ENCODE peak calls at places on chromosomes 13 and 19, in four cellular contexts. One of them, this sample, is unnamed.

GRCh38 chr19:7505682-7506384 is 10.1 kb upstream of the ZNF358 start:
- DNase-seq in adrenal gland: no peak
- DNase-seq in SK-N-SH: peak; percentile 95
- DNase-seq in PC-9: no peak
- DNase-seq in this sample: no peak

GRCh38 chr19:48934837-48935236 is 1.3 kb downstream of the DHDH start:
- DNase-seq in adrenal gland: no peak
- DNase-seq in SK-N-SH: no peak
- DNase-seq in PC-9: no peak
- DNase-seq in this sample: no peak

GRCh38 chr19:45528149-45528743 is 21.0 kb downstream of the VASP start:
- DNase-seq in adrenal gland: peak; percentile 71
- DNase-seq in SK-N-SH: no peak
- DNase-seq in PC-9: peak; percentile 99
- DNase-seq in this sample: no peak

GRCh38 chr19:2034729-2035589 is 16.1 kb downstream of the MKNK2 start:
- DNase-seq in adrenal gland: peak; percentile 74
- DNase-seq in SK-N-SH: peak; percentile 90
- DNase-seq in PC-9: peak; percentile 82
- DNase-seq in this sample: no peak

GRCh38 chr19:17456127-17456526 is 4.6 kb downstream of the NXNL1 start:
- DNase-seq in adrenal gland: no peak
- DNase-seq in SK-N-SH: no peak
- DNase-seq in PC-9: no peak
- DNase-seq in this sample: no peak

GRCh38 chr13:52737900-52738299 is 1.7 kb downstream of the CNMD start:
- DNase-seq in adrenal gland: no peak
- DNase-seq in SK-N-SH: peak; percentile 33
- DNase-seq in PC-9: no peak
- DNase-seq in this sample: no peak

GRCh38 chr13:44040754-44041100 is 161.0 kb downstream of the LACC1 start:
- DNase-seq in adrenal gland: no peak
- DNase-seq in SK-N-SH: no peak
- DNase-seq in PC-9: no peak
- DNase-seq in this sample: no peak

GRCh38 chr13:96068729-96069128 is 15.5 kb upstream of the UGGT2 start:
- DNase-seq in adrenal gland: no peak
- DNase-seq in SK-N-SH: no peak
- DNase-seq in PC-9: no peak
- DNase-seq in this sample: no peak

GRCh38 chr19:11437955-11438354 is 2.5 kb downstream of the PRKCSH start:
- DNase-seq in adrenal gland: no peak
- DNase-seq in SK-N-SH: no peak
- DNase-seq in PC-9: no peak
- DNase-seq in this sample: no peak

GRCh38 chr13:67069117-67069767 is 160.9 kb downstream of the PCDH9 start:
- DNase-seq in adrenal gland: no peak
- DNase-seq in SK-N-SH: no peak
- DNase-seq in PC-9: no peak
- DNase-seq in this sample: no peak

GRCh38 chr13:97879646-97880297 is 73.7 kb upstream of the IPO5 start:
- DNase-seq in adrenal gland: no peak
- DNase-seq in SK-N-SH: no peak
- DNase-seq in PC-9: peak; percentile 76
- DNase-seq in this sample: peak; percentile 78

GRCh38 chr19:7366701-7367420 is 18.1 kb downstream of the ARHGEF18 start:
- DNase-seq in adrenal gland: no peak
- DNase-seq in SK-N-SH: no peak
- DNase-seq in PC-9: peak; percentile 66
- DNase-seq in this sample: no peak

GRCh38 chr13:90281709-90282108 is 1065.8 kb upstream of the MIR17HG start:
- DNase-seq in adrenal gland: no peak
- DNase-seq in SK-N-SH: no peak
- DNase-seq in PC-9: no peak
- DNase-seq in this sample: no peak

GRCh38 chr13:58452123-58452623 is 820.6 kb downstream of the PCDH17 start:
- DNase-seq in adrenal gland: no peak
- DNase-seq in SK-N-SH: no peak
- DNase-seq in PC-9: no peak
- DNase-seq in this sample: no peak

GRCh38 chr19:44141191-44142013 is at the start of gene ZNF234:
- DNase-seq in adrenal gland: peak; percentile 87
- DNase-seq in SK-N-SH: peak; percentile 88
- DNase-seq in PC-9: peak; percentile 50
- DNase-seq in this sample: peak; percentile 67

GRCh38 chr13:43865892-43866291 is 13.6 kb downstream of the CCDC122 start:
- DNase-seq in adrenal gland: no peak
- DNase-seq in SK-N-SH: no peak
- DNase-seq in PC-9: peak; percentile 36
- DNase-seq in this sample: peak; percentile 39

GRCh38 chr13:80273717-80274116 is 67.2 kb downstream of the SPRY2 start:
- DNase-seq in adrenal gland: no peak
- DNase-seq in SK-N-SH: no peak
- DNase-seq in PC-9: no peak
- DNase-seq in this sample: no peak

GRCh38 chr19:49988433-49988832 is 27.5 kb upstream of the SIGLEC11 start:
- DNase-seq in adrenal gland: no peak
- DNase-seq in SK-N-SH: no peak
- DNase-seq in PC-9: no peak
- DNase-seq in this sample: peak; percentile 21

GRCh38 chr13:99436686-99437416 is 64.4 kb upstream of the TM9SF2 start:
- DNase-seq in adrenal gland: peak; percentile 79
- DNase-seq in SK-N-SH: peak; percentile 86
- DNase-seq in PC-9: peak; percentile 73
- DNase-seq in this sample: peak; percentile 72

GRCh38 chr13:36297259-36297599 is 385 bp downstream of the CCDC169 start:
- DNase-seq in adrenal gland: no peak
- DNase-seq in SK-N-SH: no peak
- DNase-seq in PC-9: peak; percentile 38
- DNase-seq in this sample: no peak

GRCh38 chr19:40741527-40742390 is 8.5 kb downstream of the ACTMAP start:
- DNase-seq in adrenal gland: no peak
- DNase-seq in SK-N-SH: no peak
- DNase-seq in PC-9: no peak
- DNase-seq in this sample: no peak

GRCh38 chr19:49327878-49328544 is 3.0 kb upstream of the SLC6A16 start:
- DNase-seq in adrenal gland: no peak
- DNase-seq in SK-N-SH: no peak
- DNase-seq in PC-9: no peak
- DNase-seq in this sample: no peak

GRCh38 chr13:27036236-27036981 is 135.2 kb downstream of the USP12 start:
- DNase-seq in adrenal gland: no peak
- DNase-seq in SK-N-SH: no peak
- DNase-seq in PC-9: no peak
- DNase-seq in this sample: no peak

GRCh38 chr13:20136781-20137703 is 23.8 kb downstream of the GJA3 start:
- DNase-seq in adrenal gland: no peak
- DNase-seq in SK-N-SH: peak; percentile 75
- DNase-seq in PC-9: no peak
- DNase-seq in this sample: no peak

GRCh38 chr19:18776288-18776594 is 14.9 kb downstream of the COMP start:
- DNase-seq in adrenal gland: no peak
- DNase-seq in SK-N-SH: no peak
- DNase-seq in PC-9: no peak
- DNase-seq in this sample: no peak

GRCh38 chr13:52405767-52406494 is at the start of gene THSD1:
- DNase-seq in adrenal gland: peak; percentile 57
- DNase-seq in SK-N-SH: peak; percentile 87
- DNase-seq in PC-9: no peak
- DNase-seq in this sample: no peak

GRCh38 chr13:109783815-109784589 is 2.4 kb downstream of the IRS2 start:
- DNase-seq in adrenal gland: no peak
- DNase-seq in SK-N-SH: peak; percentile 53
- DNase-seq in PC-9: no peak
- DNase-seq in this sample: no peak

GRCh38 chr19:5086725-5087439 is 118.0 kb downstream of the KDM4B start:
- DNase-seq in adrenal gland: no peak
- DNase-seq in SK-N-SH: peak; percentile 58
- DNase-seq in PC-9: no peak
- DNase-seq in this sample: no peak

GRCh38 chr19:42279148-42279901 is 10.3 kb downstream of the CIC start:
- DNase-seq in adrenal gland: no peak
- DNase-seq in SK-N-SH: no peak
- DNase-seq in PC-9: no peak
- DNase-seq in this sample: no peak

GRCh38 chr13:25683662-25684370 is 312.0 kb downstream of the ATP8A2 start:
- DNase-seq in adrenal gland: no peak
- DNase-seq in SK-N-SH: no peak
- DNase-seq in PC-9: no peak
- DNase-seq in this sample: no peak
- H3K27ac ChIP-seq in adrenal gland: no peak overlapping the region
- H3K27ac ChIP-seq in SK-N-SH: no peak overlapping the region
- H3K27ac ChIP-seq in PC-9: no peak overlapping the region
- H3K27ac ChIP-seq in this sample: no peak overlapping the region

DNA sequence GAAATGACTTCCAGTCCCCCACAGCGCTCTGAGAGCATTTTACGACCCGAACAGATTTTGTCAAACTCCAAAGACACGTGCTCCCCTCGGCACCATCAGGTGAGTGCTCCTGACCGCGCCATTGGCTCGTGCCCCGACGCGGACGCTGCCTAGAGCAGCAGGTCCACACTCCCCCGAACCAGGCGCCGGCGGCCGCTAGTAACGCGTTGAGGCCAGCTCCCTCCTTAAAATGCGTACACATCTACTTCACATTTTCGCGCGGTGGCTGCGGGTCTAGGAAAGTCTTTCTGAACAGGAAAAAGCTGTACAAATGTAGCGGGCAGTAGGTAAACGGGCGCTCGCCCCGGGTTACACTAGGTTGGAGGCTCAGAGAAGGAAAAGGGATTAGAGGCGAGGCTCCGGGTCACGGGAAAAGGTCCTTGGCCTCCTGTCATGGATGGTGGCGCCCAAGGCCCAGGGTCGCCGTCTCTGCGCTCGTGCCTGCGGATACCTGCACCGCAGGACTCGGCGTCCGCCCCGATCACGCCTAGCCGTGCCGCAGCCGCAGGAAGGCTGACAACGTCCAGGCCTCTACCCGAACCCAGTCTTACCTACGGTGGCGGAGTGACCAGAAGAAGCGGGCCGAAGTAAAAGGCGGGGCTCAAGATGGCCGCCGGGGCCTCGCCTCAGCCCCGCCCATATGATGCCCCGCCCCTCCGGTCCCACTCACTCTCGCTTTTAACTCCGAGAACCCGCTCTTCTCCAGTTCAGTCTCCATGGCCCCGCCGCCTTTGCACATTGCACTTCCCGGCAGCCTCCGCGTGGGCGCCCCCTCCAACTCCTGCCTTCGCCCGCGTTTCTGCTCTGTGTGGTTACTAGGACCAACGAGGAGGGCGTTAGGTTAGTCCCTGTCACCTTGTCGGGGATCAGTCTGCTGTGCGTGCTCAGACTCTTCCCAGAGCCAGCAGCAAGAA is at the start of gene ESD:
- DNase-seq in adrenal gland: peak; percentile 94
- DNase-seq in SK-N-SH: peak; percentile 94
- DNase-seq in PC-9: peak; percentile 68
- DNase-seq in this sample: peak; percentile 67
- TF ChIP-seq CTCF in adrenal gland: no peak
- TF ChIP-seq CTCF in SK-N-SH: peak; percentile 12
- TF ChIP-seq CTCF in PC-9: no peak
- TF ChIP-seq CTCF in this sample: no peak

DNA sequence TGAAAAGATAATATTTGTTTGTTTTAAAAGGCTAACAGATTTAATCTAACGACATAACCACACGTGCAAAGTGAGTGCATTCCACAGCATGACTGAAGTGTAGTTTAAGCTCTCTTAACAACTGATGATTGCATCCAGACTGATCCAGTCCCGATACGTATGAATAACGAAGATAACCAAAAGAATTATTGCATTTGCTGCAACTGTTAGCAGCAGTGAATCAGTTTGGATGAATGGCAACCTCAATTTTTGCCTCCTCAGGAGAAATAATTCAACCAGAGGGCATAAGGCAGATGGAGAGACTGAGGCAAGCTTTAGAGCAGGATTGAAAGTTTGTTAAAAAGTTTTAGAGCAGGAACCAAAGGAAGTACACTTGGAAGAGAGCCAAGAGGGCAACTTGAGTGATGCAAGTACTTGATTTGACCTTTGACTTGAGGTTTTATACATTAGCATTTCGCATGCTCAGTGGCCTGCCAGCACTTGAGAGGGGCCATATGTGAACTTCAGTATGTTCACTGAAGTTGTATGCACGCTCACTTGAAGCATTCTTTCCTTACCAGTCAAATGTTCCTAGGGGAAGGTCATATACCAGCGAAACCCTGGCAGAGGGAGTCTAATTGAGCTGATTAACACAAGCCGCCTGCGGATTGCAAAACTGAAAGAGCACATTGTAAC is 835.0 kb upstream of the PCDH20 start:
- DNase-seq in adrenal gland: no peak
- DNase-seq in SK-N-SH: no peak
- DNase-seq in PC-9: no peak
- DNase-seq in this sample: no peak
- H3K27ac ChIP-seq in adrenal gland: no peak overlapping the region
- H3K27ac ChIP-seq in SK-N-SH: no peak overlapping the region
- H3K27ac ChIP-seq in PC-9: no peak overlapping the region
- H3K27ac ChIP-seq in this sample: no peak overlapping the region

DNA sequence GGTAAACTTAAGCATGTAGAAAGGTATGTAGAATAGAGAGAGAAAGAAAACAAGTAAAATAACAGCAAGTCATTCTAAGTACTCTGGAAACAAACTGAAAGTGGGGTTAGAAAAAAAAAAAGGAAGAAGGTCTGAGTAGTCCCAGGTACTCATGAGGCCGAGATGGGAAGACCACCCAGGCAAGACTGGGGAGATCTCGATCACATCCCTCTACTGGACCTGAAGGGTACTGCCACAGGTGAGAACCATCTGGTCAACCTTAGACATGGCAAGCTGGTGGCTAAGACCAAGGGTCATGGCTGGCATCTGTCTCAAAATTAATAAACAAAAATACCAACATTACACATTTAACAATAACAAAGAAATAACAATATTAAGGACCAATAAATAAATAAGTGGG is 36.3 kb upstream of the ZNF724 start:
- DNase-seq in adrenal gland: no peak
- DNase-seq in SK-N-SH: peak; percentile 26
- DNase-seq in PC-9: no peak
- DNase-seq in this sample: no peak
- TF ChIP-seq CTCF in adrenal gland: no peak
- TF ChIP-seq CTCF in SK-N-SH: peak; percentile 40
- TF ChIP-seq CTCF in PC-9: peak; percentile 61
- TF ChIP-seq CTCF in this sample: peak; percentile 37

GRCh38 chr13:40517486-40518311 is 148.7 kb downstream of the FOXO1 start:
- DNase-seq in adrenal gland: no peak
- DNase-seq in SK-N-SH: no peak
- DNase-seq in PC-9: no peak
- DNase-seq in this sample: no peak
- H3K27ac ChIP-seq in adrenal gland: no peak overlapping the region
- H3K27ac ChIP-seq in SK-N-SH: no peak overlapping the region
- H3K27ac ChIP-seq in PC-9: no peak overlapping the region
- H3K27ac ChIP-seq in this sample: no peak overlapping the region

GRCh38 chr19:55528030-55528801 is 8.7 kb downstream of the SBK2 start:
- DNase-seq in adrenal gland: no peak
- DNase-seq in SK-N-SH: peak; percentile 90
- DNase-seq in PC-9: no peak
- DNase-seq in this sample: no peak
- TF ChIP-seq CTCF in adrenal gland: no peak
- TF ChIP-seq CTCF in SK-N-SH: no peak
- TF ChIP-seq CTCF in PC-9: no peak
- TF ChIP-seq CTCF in this sample: no peak

GRCh38 chr19:57056972-57057371 is 62.8 kb upstream of the USP29 start:
- DNase-seq in adrenal gland: peak; percentile 83
- DNase-seq in SK-N-SH: no peak
- DNase-seq in PC-9: no peak
- DNase-seq in this sample: peak; percentile 1
- H3K27ac ChIP-seq in adrenal gland: no peak overlapping the region
- H3K27ac ChIP-seq in SK-N-SH: no peak overlapping the region
- H3K27ac ChIP-seq in PC-9: no peak overlapping the region
- H3K27ac ChIP-seq in this sample: no peak overlapping the region

This sample was measured in AG04450.